ENCODE peak calls at places on chromosomes 3 and 15, in four cellular contexts. One of them, this sample, is unnamed.

GRCh38 chr15:89649716-89650115 is 5.6 kb downstream of the KIF7 start:
- DNase-seq in neural crest cell: no peak
- DNase-seq in NCI-H1417: no peak
- DNase-seq in fibroblast of the aortic adventitia: no peak
- DNase-seq in this sample: no peak

GRCh38 chr15:80609512-80609946 is 85.6 kb upstream of the ABHD17C start:
- DNase-seq in fibroblast of the aortic adventitia: peak
- DNase-seq in neural crest cell: no peak
- DNase-seq in NCI-H1417: peak
- DNase-seq in this sample: peak

GRCh38 chr15:71272932-71273331 is 157.7 kb downstream of the THSD4 start:
- DNase-seq in NCI-H1417: no peak
- DNase-seq in neural crest cell: no peak
- DNase-seq in fibroblast of the aortic adventitia: peak
- DNase-seq in this sample: peak

GRCh38 chr3:24470277-24470676 is 24.4 kb downstream of the THRB start:
- DNase-seq in fibroblast of the aortic adventitia: no peak
- DNase-seq in neural crest cell: no peak
- DNase-seq in NCI-H1417: no peak
- DNase-seq in this sample: no peak

GRCh38 chr3:159632847-159633246 is 355.8 kb upstream of the IL12A start:
- DNase-seq in neural crest cell: no peak
- DNase-seq in NCI-H1417: no peak
- DNase-seq in fibroblast of the aortic adventitia: no peak
- DNase-seq in this sample: no peak

GRCh38 chr15:61205427-61205826 is 23.7 kb downstream of the RORA start:
- DNase-seq in neural crest cell: no peak
- DNase-seq in fibroblast of the aortic adventitia: no peak
- DNase-seq in NCI-H1417: no peak
- DNase-seq in this sample: no peak

GRCh38 chr15:84824260-84824690 is 7.1 kb downstream of the ALPK3 start:
- DNase-seq in neural crest cell: no peak
- DNase-seq in fibroblast of the aortic adventitia: peak
- DNase-seq in NCI-H1417: no peak
- DNase-seq in this sample: peak

GRCh38 chr3:58048301-58048700 is 40.1 kb downstream of the FLNB start:
- DNase-seq in fibroblast of the aortic adventitia: peak
- DNase-seq in neural crest cell: no peak
- DNase-seq in NCI-H1417: peak
- DNase-seq in this sample: peak

GRCh38 chr3:42498791-42499477 is 3.5 kb upstream of the VIPR1 start:
- DNase-seq in neural crest cell: no peak
- DNase-seq in NCI-H1417: no peak
- DNase-seq in fibroblast of the aortic adventitia: no peak
- DNase-seq in this sample: no peak